ENCODE peak calls at places on chromosomes 12 and 14, in seven cellular contexts. E, N, Q, D, Z, V and W are unnamed samples. For H3K4me1, the result is how much of the 10 kb centered on the place peaks cover.

GRCh38 chr12:6180300-6181051 is 19.7 kb upstream of the CD9 start:
- DNase-seq in E (peak), N (no peak), Q (no peak), D (peak), Z (peak), V (peak), W (peak)

GRCh38 chr12:78888583-78888982 is 24.0 kb downstream of the SYT1 start:
- DNase-seq in E (no peak), N (no peak), Q (peak), D (no peak), Z (no peak), V (peak), W (no peak)

GRCh38 chr12:22653075-22653474 is 28.1 kb downstream of the ETNK1 start:
- DNase-seq in E (peak), N (no peak), Q (no peak), D (no peak), Z (no peak), V (no peak), W (no peak)

GRCh38 chr12:82862069-82862841 is 175.5 kb downstream of the TMTC2 start:
- DNase-seq in E (peak), N (no peak), Q (no peak), D (no peak), Z (no peak), V (no peak), W (no peak)

GRCh38 chr14:21264025-21264801 is 5.0 kb downstream of the HNRNPC start:
- DNase-seq in E (peak), N (no peak), Q (no peak), D (no peak), Z (no peak), V (no peak), W (no peak)

GRCh38 chr14:75452900-75453816 is 25.3 kb downstream of the JDP2 start:
- DNase-seq in E (peak), N (peak), Q (no peak), D (peak), Z (peak), V (no peak), W (peak)

GRCh38 chr14:93010543-93011541 is 87.9 kb downstream of the CHGA start:
- DNase-seq in E (no peak), N (no peak), Q (no peak), D (no peak), Z (no peak), V (no peak), W (no peak)

GRCh38 chr14:67764496-67764895 is 51.9 kb downstream of the ZFYVE26 start:
- DNase-seq in E (no peak), N (no peak), Q (no peak), D (no peak), Z (no peak), V (no peak), W (no peak)

GRCh38 chr14:72217164-72217563 is 284.9 kb downstream of the RGS6 start:
- DNase-seq in E (no peak), N (no peak), Q (no peak), D (no peak), Z (no peak), V (no peak), W (no peak)

GRCh38 chr12:106090586-106091411 is 48.0 kb downstream of the NUAK1 start:
- DNase-seq in E (no peak), N (no peak), Q (no peak), D (no peak), Z (peak), V (no peak), W (peak)

GRCh38 chr12:66863276-66863675 is 184.4 kb upstream of the GRIP1 start:
- DNase-seq in E (no peak), N (no peak), Q (no peak), D (no peak), Z (no peak), V (no peak), W (no peak)

GRCh38 chr14:44372807-44373497 is 134.1 kb downstream of the FSCB start:
- DNase-seq in E (no peak), N (no peak), Q (no peak), D (no peak), Z (no peak), V (no peak), W (no peak)

GRCh38 chr12:51460519-51460918 is 35.9 kb downstream of the SLC4A8 start:
- DNase-seq in E (no peak), N (no peak), Q (no peak), D (no peak), Z (no peak), V (no peak), W (no peak)

GRCh38 chr12:11755311-11755930 is 105.9 kb downstream of the ETV6 start:
- DNase-seq in E (peak), N (no peak), Q (no peak), D (no peak), Z (no peak), V (no peak), W (peak)

GRCh38 chr12:85005615-85006014 is 30.5 kb downstream of the TSPAN19 start:
- DNase-seq in E (no peak), N (no peak), Q (no peak), D (no peak), Z (no peak), V (no peak), W (no peak)

GRCh38 chr12:77089701-77090220 is 24.4 kb upstream of the E2F7 start:
- DNase-seq in E (no peak), N (no peak), Q (no peak), D (no peak), Z (no peak), V (no peak), W (no peak)
- H3K4me1 ChIP-seq in E (under half), N (under half), Q (under half), D (under half), Z (under half), V (under half), W (under half)

DNA sequence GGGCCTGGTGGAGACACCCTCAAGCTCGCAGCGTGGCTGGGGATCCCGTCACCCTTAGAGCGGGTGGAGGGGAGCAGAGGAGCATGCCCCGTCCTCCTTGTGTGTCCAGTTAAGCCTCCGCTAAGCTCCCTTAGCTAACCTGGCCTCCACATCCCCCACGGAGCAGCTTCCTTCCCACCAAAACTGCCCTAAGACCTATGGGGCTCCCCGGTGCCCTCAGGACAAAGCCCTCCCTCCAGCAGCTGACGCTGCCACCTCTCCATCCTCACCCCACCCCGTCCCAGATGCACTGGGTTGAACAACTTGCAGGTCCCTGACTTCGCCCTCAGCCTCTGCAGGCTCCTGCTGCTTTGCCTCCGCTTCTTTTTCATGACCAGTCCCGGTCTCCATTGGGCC is 4.0 kb downstream of the AHNAK2 start:
- DNase-seq in E (no peak), N (no peak), Q (no peak), D (peak), Z (no peak), V (no peak), W (no peak)
- H3K4me1 ChIP-seq in E (under half), N (under half), Q (under half), D (half or more), Z (under half), V (half or more), W (half or more)

GRCh38 chr12:75977952-75978671 is 53.5 kb downstream of the PHLDA1 start:
- DNase-seq in E (peak), N (no peak), Q (peak), D (no peak), Z (peak), V (peak), W (peak)
- H3K4me1 ChIP-seq in E (under half), N (under half), Q (under half), D (under half), Z (under half), V (half or more), W (under half)

GRCh38 chr12:121780429-121780828 is 13.1 kb downstream of the RHOF start:
- DNase-seq in E (no peak), N (no peak), Q (no peak), D (no peak), Z (no peak), V (no peak), W (no peak)
- H3K4me1 ChIP-seq in E (under half), N (under half), Q (under half), D (under half), Z (under half), V (under half), W (under half)

GRCh38 chr12:53067993-53068770 is 11.0 kb downstream of the SPRYD3 start:
- DNase-seq in E (no peak), N (no peak), Q (no peak), D (no peak), Z (no peak), V (no peak), W (no peak)
- H3K4me1 ChIP-seq in E (under half), N (under half), Q (under half), D (half or more), Z (under half), V (under half), W (under half)

GRCh38 chr12:47276253-47277070 is 196.7 kb upstream of the AMIGO2 start:
- DNase-seq in E (peak), N (no peak), Q (peak), D (no peak), Z (no peak), V (no peak), W (no peak)

GRCh38 chr12:47280543-47281330 is 201.0 kb upstream of the AMIGO2 start:
- DNase-seq in E (no peak), N (no peak), Q (no peak), D (no peak), Z (no peak), V (no peak), W (no peak)

GRCh38 chr12:47274725-47275124 is 195.0 kb upstream of the AMIGO2 start:
- DNase-seq in E (no peak), N (no peak), Q (peak), D (no peak), Z (no peak), V (no peak), W (no peak)

GRCh38 chr12:47277071-47277408 is 197.3 kb upstream of the AMIGO2 start:
- DNase-seq in E (no peak), N (no peak), Q (no peak), D (no peak), Z (peak), V (no peak), W (no peak)

DNA sequence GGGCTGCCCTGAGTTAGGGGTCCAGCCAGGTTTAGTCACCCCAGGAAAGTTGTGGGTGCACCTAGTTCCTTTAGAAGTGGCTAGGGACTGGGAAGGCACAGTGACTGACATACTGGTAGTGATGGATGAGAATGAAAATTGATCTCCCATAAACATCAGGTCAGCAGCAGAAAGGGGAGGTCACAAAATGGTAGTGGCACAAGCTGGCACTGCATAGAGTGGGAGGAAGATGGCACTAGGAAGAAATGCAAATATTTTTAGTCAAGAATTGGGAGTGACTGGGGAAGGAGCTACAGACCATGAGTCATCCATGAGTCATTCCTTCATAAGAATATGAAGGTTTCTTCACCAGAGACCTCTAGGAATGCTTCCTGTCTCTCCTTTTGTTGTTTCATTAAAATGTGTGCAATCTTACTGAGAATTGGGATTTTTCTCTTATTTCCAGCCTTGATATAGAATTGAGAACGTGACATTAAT is 198.3 kb upstream of the AMIGO2 start:
- DNase-seq in E (peak), N (no peak), Q (no peak), D (no peak), Z (no peak), V (peak), W (peak)
- H3K4me1 ChIP-seq in E (under half), N (under half), Q (under half), D (under half), Z (under half), V (under half), W (under half)

GRCh38 chr12:31705651-31706050 is 23.2 kb downstream of the AMN1 start:
- DNase-seq in E (no peak), N (no peak), Q (no peak), D (no peak), Z (no peak), V (no peak), W (no peak)
- H3K4me1 ChIP-seq in E (under half), N (under half), Q (under half), D (under half), Z (under half), V (under half), W (under half)